ENCODE peak calls at places on chromosomes 6 and 20, in eight cellular contexts. J is brain microvascular endothelial cell, C is GM23338, E is mammary epithelial cell, M is sigmoid colon, O is heart left ventricle, Q is cardiac muscle cell, K is caudate nucleus. I is an unnamed sample.

GRCh38 chr20:39611901-39612300 is 649.8 kb downstream of the DHX35 start:
- DNase-seq in Q (no peak), K (no peak), M (no peak), J (no peak), O (no peak), C (no peak), E (no peak), I (no peak)

GRCh38 chr6:20660534-20660933 is 126.3 kb downstream of the CDKAL1 start:
- DNase-seq in Q (no peak), J (no peak), C (no peak), O (no peak), M (no peak), E (peak), K (no peak), I (no peak)

GRCh38 chr6:133631421-133631820 is 257.5 kb upstream of the TCF21 start:
- DNase-seq in K (no peak), E (no peak), C (no peak), M (no peak), O (no peak), Q (no peak), J (peak), I (no peak)

GRCh38 chr6:111087871-111088667 is 766 bp downstream of the SLC16A10 start:
- DNase-seq in O (no peak), C (peak), K (peak), E (peak), M (no peak), Q (peak), J (no peak), I (no peak)

GRCh38 chr6:10951675-10952282 is 64.9 kb downstream of the SYCP2L start:
- DNase-seq in K (no peak), C (peak), M (no peak), Q (peak), E (peak), J (peak), O (no peak), I (no peak)

GRCh38 chr6:105484238-105485161 is 81.6 kb upstream of the PREP start:
- DNase-seq in C (peak), E (peak), J (no peak), Q (peak), K (no peak), M (no peak), O (no peak), I (no peak)

GRCh38 chr6:46251583-46252339 is 81.0 kb upstream of the ENPP5 start:
- DNase-seq in Q (no peak), E (no peak), J (no peak), O (no peak), C (no peak), M (no peak), K (no peak), I (no peak)

GRCh38 chr6:35468980-35469710 is 944 bp downstream of the RPL10A start:
- DNase-seq in J (no peak), Q (no peak), M (no peak), K (peak), E (no peak), C (no peak), O (no peak), I (no peak)

GRCh38 chr6:41706876-41707564 is 28.4 kb downstream of the TFEB start:
- DNase-seq in Q (no peak), M (peak), K (no peak), E (peak), O (peak), J (no peak), C (no peak), I (peak)

GRCh38 chr20:4811661-4812181 is 90.0 kb downstream of the PRND start:
- DNase-seq in C (no peak), Q (no peak), K (peak), M (peak), O (peak), E (no peak), J (no peak), I (peak)

GRCh38 chr20:37265152-37265551 is 3.5 kb upstream of the GHRH start:
- DNase-seq in Q (no peak), M (no peak), O (no peak), E (no peak), K (no peak), J (no peak), C (no peak), I (no peak)

GRCh38 chr20:61765871-61766654 is 299.6 kb downstream of the TAF4 start:
- DNase-seq in O (no peak), K (no peak), Q (no peak), E (no peak), J (no peak), M (peak), C (peak), I (peak)

GRCh38 chr6:151413372-151414145 is 22.2 kb upstream of the ZBTB2 start:
- DNase-seq in M (no peak), K (no peak), Q (no peak), O (no peak), J (no peak), C (no peak), E (no peak), I (no peak)

GRCh38 chr6:1313755-1314503 is 2.0 kb downstream of the FOXQ1 start:
- DNase-seq in C (peak), E (no peak), Q (peak), M (no peak), K (no peak), O (no peak), J (no peak), I (no peak)

GRCh38 chr20:53672484-53673129 is 79.0 kb upstream of the ZNF217 start:
- DNase-seq in M (no peak), K (no peak), E (peak), O (no peak), Q (no peak), C (no peak), J (no peak), I (no peak)

GRCh38 chr20:20073851-20074252 is 21.5 kb downstream of the CFAP61 start:
- DNase-seq in C (no peak), K (no peak), M (no peak), E (no peak), J (no peak), Q (no peak), O (no peak), I (no peak)

GRCh38 chr6:106383573-106383972 is 23.1 kb downstream of the CRYBG1 start:
- DNase-seq in O (no peak), M (no peak), K (no peak), J (no peak), C (no peak), E (peak), Q (no peak), I (no peak)

GRCh38 chr6:158648682-158649131 is 1.1 kb upstream of the SYTL3 start:
- DNase-seq in K (no peak), M (peak), E (peak), O (no peak), J (peak), C (no peak), Q (peak), I (peak)

GRCh38 chr6:158803733-158804143 is 15.4 kb downstream of the EZR start:
- DNase-seq in K (no peak), C (peak), Q (no peak), E (peak), M (no peak), O (no peak), J (peak), I (no peak)

GRCh38 chr6:33277663-33278391 is 904 bp downstream of the B3GALT4 start:
- DNase-seq in Q (no peak), C (peak), J (no peak), M (no peak), K (no peak), O (no peak), E (no peak), I (no peak)

GRCh38 chr6:24126586-24127192 is 674 bp downstream of the NRSN1 start:
- DNase-seq in C (peak), Q (peak), O (no peak), J (peak), E (peak), M (no peak), K (no peak), I (no peak)

GRCh38 chr20:44006578-44006977 is 91.9 kb downstream of the TOX2 start:
- DNase-seq in J (no peak), O (no peak), C (no peak), M (no peak), K (no peak), E (no peak), Q (no peak), I (no peak)

GRCh38 chr6:167985911-167986595 is 11.4 kb upstream of the KIF25 start:
- DNase-seq in E (no peak), O (no peak), M (no peak), J (no peak), Q (no peak), C (no peak), K (no peak), I (no peak)

GRCh38 chr6:167982063-167982462 is 15.4 kb upstream of the KIF25 start:
- DNase-seq in K (no peak), Q (no peak), M (no peak), O (no peak), C (no peak), J (no peak), E (no peak), I (no peak)

GRCh38 chr6:167987396-167987795 is 10.1 kb upstream of the KIF25 start:
- DNase-seq in C (no peak), Q (no peak), J (no peak), E (no peak), O (no peak), K (no peak), M (no peak), I (no peak)

GRCh38 chr6:167985205-167985604 is 12.3 kb upstream of the KIF25 start:
- DNase-seq in J (no peak), O (no peak), E (no peak), Q (no peak), K (no peak), C (no peak), M (no peak), I (no peak)

GRCh38 chr6:167984144-167984719 is 13.2 kb upstream of the KIF25 start:
- DNase-seq in E (no peak), C (no peak), J (no peak), Q (no peak), O (no peak), M (no peak), K (no peak), I (no peak)
- H3K27ac ChIP-seq in E (no peak), C (no peak), J (no peak), Q (no peak), O (no peak), M (no peak), K (no peak), I (no peak)

DNA sequence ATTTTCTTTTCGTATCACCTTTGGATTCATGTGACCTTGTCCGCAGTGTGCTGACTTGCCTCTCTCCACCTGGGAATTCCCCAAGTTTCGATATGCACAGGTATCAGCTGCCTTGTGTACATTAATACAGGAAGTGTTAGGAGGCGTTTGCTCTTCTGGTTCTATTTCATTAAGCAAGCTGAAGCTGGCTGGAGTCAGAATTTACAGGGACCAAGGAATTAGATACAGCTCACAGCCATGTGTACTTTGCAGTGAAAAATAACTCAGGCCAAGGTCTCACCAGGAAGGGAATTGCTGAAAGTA is 14.1 kb upstream of the TIAM2 start:
- DNase-seq in Q (no peak), M (no peak), O (no peak), K (no peak), C (no peak), E (peak), J (no peak), I (no peak)
- H3K27ac ChIP-seq in Q (no peak), M (no peak), O (no peak), K (no peak), C (no peak), E (no peak), J (no peak), I (no peak)

DNA sequence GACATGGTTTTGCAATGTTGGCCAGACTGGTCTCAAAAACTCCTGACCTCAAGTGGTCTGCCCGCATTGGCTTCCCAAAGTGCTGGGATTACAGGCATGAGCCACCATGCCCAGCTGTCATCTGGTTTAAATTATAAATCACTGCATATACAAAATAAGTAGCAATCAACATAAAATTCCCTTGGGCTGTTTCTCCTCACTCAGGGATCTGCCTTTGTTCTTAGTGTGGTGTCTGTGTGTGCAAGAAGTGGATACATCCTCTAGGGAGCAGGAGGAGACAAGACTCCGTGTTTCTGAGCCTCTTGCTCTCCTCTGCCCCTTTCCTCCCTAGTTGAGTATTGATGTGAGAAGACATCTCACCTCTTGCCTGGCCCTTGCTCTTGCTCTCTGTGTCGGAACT is 65.2 kb upstream of the ADGRF4 start:
- DNase-seq in Q (peak), E (peak), O (no peak), C (peak), K (no peak), J (no peak), M (no peak), I (no peak)
- H3K27ac ChIP-seq in Q (no peak), E (no peak), O (no peak), C (no peak), K (no peak), J (no peak), M (no peak), I (no peak)

DNA sequence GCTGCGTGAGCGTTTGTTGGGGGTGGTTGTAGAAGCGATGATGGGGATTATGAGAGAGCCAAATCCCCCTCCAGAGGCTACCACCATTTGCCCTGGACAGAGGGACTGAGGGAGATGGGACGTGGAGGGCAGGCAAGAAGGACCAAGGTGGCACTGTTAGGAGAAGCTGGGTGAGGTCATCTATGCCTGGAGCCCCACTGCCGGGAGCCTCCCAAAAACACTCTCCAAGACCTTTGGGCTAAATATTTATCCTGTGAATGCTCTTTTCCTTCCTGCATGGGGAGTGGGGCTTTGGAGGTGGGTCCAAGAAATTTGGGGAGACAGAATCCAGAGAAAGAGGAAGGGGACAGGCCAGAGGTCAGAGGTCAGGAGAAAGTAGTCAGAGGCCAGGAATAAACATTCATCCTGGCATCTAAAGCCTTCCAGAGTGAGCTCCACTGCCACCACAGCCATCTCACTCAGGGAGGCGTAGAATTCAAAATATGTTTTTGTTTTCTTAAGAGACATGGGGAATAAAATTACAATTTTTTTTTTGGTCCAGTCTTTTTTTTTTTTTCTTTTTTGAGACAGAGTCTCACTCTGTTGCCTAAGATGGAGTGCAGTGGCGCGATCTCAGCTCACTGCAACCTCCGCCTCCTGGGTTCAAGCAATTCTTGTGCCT is 17.8 kb upstream of the PTGIS start:
- DNase-seq in J (no peak), C (no peak), K (no peak), M (no peak), O (no peak), E (no peak), Q (no peak), I (no peak)
- H3K27ac ChIP-seq in J (peak), C (no peak), K (no peak), M (peak), O (no peak), E (no peak), Q (no peak), I (peak)

DNA sequence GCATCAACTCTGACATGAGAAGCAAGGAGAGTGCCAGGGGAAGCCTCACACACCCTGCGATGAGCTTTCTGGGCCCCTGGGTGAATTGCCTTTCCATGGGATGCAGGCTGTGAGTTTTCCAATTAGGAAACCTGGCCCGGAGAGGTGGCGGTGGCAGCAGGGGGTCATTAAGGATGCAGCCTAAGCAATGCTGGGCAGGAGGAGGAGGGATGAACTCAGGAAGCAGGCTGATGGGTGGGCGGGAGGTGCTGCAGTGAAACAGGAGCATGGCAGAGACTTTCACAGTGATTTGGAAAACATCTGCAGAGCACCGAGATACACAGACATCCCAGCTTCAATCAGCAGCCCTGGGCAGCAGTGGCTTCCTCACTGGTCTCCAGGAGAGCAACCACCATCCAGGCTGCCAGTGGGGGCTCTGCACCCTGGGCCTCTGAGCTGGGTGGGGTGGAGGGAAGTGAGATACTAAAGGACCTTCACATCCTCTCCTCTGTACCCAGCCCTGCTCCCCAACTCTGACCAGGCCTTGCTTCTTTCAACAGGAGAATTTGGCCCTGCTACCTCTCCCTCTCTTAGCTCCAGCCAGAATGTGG is 44.9 kb downstream of the LRFN2 start:
- DNase-seq in J (no peak), Q (no peak), E (no peak), O (no peak), M (peak), C (peak), K (no peak), I (no peak)
- H3K27ac ChIP-seq in J (no peak), Q (no peak), E (no peak), O (no peak), M (no peak), C (no peak), K (no peak), I (no peak)

GRCh38 chr20:45016089-45016641 is 49.9 kb downstream of the STK4 start:
- DNase-seq in O (no peak), E (no peak), C (no peak), Q (peak), M (no peak), J (peak), K (no peak), I (no peak)
- H3K27ac ChIP-seq in O (no peak), E (no peak), C (peak), Q (no peak), M (no peak), J (peak), K (no peak), I (no peak)

DNA sequence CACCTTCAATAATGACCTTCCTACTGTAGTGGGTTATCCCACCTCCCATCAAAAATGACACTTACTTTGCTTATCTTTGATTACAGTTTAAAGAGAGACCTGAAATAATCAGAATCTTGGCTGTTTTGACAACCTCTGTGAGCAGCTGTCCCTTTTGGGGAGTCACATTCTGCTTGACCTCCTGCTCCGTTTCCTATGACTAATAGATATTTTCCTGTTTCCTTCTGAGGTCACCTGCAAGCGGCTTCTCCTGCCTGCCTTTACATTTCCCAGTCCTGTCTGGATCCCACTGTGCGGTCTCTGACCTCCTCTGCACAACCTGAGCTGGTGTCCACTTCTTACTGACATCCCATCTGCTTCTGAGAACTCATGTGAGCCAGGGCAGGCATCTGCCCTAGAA is 54.2 kb downstream of the TRAM2 start:
- DNase-seq in O (no peak), E (no peak), C (no peak), J (no peak), K (no peak), M (no peak), Q (no peak), I (no peak)
- H3K27ac ChIP-seq in O (no peak), E (no peak), C (no peak), J (peak), K (no peak), M (peak), Q (peak), I (peak)

GRCh38 chr20:572752-573151 is 29.2 kb upstream of the CSNK2A1 start:
- DNase-seq in M (no peak), E (no peak), K (no peak), J (no peak), Q (no peak), C (no peak), O (no peak), I (no peak)

GRCh38 chr20:573414-574296 is 30.1 kb upstream of the CSNK2A1 start:
- DNase-seq in E (no peak), C (no peak), K (no peak), M (no peak), O (no peak), Q (no peak), J (no peak), I (no peak)

GRCh38 chr20:568865-569415 is 25.4 kb upstream of the CSNK2A1 start:
- DNase-seq in Q (no peak), K (no peak), E (no peak), C (peak), J (no peak), M (no peak), O (no peak), I (no peak)

GRCh38 chr20:574297-574942 is 30.8 kb upstream of the CSNK2A1 start:
- DNase-seq in M (no peak), J (no peak), O (peak), Q (no peak), E (no peak), C (peak), K (no peak), I (no peak)

DNA sequence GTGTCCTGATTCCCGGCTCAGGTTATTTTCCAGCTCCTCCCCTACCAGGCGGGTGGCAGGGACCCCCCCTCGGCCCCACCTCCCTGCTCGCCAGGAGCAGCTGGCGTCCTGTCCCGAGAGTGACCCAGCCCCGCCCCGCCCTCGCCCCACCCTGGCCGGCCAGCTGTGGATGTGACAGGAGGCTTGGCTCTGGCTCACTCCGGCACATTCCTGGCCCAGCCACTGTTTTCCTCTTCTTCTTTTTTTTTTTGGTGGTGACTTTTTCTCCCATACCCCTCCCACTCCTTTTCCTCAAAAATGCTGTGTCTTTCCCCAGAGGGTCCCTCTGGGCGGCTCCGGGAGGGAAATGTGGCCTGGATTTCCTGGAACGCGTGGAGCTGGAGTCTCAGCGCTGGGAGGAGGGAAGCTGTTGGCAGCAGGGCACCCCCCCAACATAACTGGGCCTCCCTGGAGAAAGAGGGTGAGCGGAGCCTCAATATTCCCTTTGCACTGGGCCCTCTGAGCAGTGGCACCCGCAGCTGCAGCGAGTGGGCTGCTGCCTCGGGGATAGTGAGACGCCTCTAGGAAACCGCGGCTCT is 28.3 kb upstream of the CSNK2A1 start:
- DNase-seq in M (peak), O (peak), E (no peak), K (no peak), C (peak), J (no peak), Q (peak), I (no peak)
- H3K27ac ChIP-seq in M (no peak), O (peak), E (no peak), K (no peak), C (no peak), J (no peak), Q (no peak), I (no peak)

I was measured in tibial artery.